ENCODE peak calls at places on chromosomes 7 and 10, in four cellular contexts. K is K562, E is HepG2, Y is GM12878. C is an unnamed sample.

GRCh38 chr7:70619130-70619529 is 512.8 kb upstream of the GALNT17 start:
- DNase-seq in K (no peak), E (no peak), Y (no peak), C (peak)

GRCh38 chr7:156840134-156840533 is 52.8 kb downstream of the LMBR1 start:
- DNase-seq in K (no peak), E (no peak), Y (no peak), C (no peak)

GRCh38 chr7:35723011-35723410 is 28.1 kb upstream of the HERPUD2 start:
- DNase-seq in K (no peak), E (no peak), Y (no peak), C (no peak)

GRCh38 chr7:17144313-17144712 is 154.1 kb upstream of the AHR start:
- DNase-seq in K (no peak), E (no peak), Y (no peak), C (no peak)

GRCh38 chr10:48446785-48447184 is 140.3 kb downstream of the MAPK8 start:
- DNase-seq in K (no peak), E (no peak), Y (no peak), C (no peak)

GRCh38 chr7:35781767-35782515 is 18.9 kb upstream of the SEPTIN7 start:
- DNase-seq in K (no peak), E (no peak), Y (no peak), C (no peak)

GRCh38 chr7:103762361-103762760 is 227.1 kb downstream of the RELN start:
- DNase-seq in K (no peak), E (no peak), Y (no peak), C (no peak)

GRCh38 chr7:15889501-15889900 is 203.0 kb upstream of the MEOX2 start:
- DNase-seq in K (no peak), E (no peak), Y (no peak), C (peak)

GRCh38 chr10:48774416-48775205 is 89.9 kb downstream of the WDFY4 start:
- DNase-seq in K (no peak), E (no peak), Y (no peak), C (no peak)

GRCh38 chr10:131681122-131681521 is 219.7 kb upstream of the PPP2R2D start:
- DNase-seq in K (no peak), E (no peak), Y (no peak), C (no peak)

GRCh38 chr7:30445770-30446169 is 32.8 kb downstream of the NOD1 start:
- DNase-seq in K (peak), E (peak), Y (peak), C (peak)

GRCh38 chr10:57884965-57885617 is 382.6 kb downstream of the IPMK start:
- DNase-seq in K (no peak), E (no peak), Y (no peak), C (no peak)

GRCh38 chr10:107553470-107553869 is 389.0 kb upstream of the SORCS1 start:
- DNase-seq in K (no peak), E (no peak), Y (peak), C (no peak)
- H2AFZ ChIP-seq in K (no peak), E (no peak), Y (no peak), C (no peak)

DNA sequence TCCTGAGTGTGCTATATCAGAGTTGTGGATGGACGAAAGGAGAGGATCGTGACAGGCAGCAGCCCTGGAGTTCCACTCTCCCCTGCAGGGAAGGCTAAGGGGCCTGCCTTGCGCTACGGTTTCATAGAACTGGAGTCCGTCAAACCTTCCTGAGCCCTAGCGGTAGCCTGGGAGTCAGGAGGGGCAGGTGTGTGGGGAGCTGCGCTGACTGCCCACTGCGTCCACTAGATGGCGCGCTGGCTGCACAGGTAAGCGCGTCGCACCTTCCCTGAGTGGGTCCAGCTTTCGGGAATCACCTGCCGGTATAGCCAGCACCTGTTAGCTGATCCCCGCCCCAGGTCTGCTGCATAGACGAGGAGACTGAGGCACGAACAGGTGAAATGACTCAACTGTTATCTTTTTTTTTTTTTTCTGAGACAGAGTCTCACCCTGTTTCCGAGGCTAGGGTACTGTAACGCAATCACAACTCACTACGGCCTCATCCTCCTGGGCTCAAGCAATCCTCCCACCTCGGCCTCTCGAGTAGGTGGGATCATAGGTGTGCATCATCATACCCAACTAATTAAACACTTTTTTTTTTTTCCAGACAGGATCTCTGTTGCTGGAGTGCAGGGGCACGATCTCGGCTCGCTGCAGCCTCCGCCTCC is 20.2 kb upstream of the BAIAP2L1 start:
- DNase-seq in K (peak), E (peak), Y (no peak), C (peak)
- TF ChIP-seq JUNB in K (no peak), E (no peak), Y (no peak), C (no peak)

GRCh38 chr10:60235001-60235400 is 154.7 kb downstream of the ANK3 start:
- DNase-seq in K (no peak), E (no peak), Y (no peak), C (no peak)
- H2AFZ ChIP-seq in K (no peak), E (no peak), Y (no peak), C (no peak)

GRCh38 chr7:94059747-94060146 is 55.6 kb upstream of the BET1 start:
- DNase-seq in K (no peak), E (no peak), Y (peak), C (no peak)
- TF ChIP-seq JUNB in K (no peak), E (no peak), Y (peak), C (no peak)

DNA sequence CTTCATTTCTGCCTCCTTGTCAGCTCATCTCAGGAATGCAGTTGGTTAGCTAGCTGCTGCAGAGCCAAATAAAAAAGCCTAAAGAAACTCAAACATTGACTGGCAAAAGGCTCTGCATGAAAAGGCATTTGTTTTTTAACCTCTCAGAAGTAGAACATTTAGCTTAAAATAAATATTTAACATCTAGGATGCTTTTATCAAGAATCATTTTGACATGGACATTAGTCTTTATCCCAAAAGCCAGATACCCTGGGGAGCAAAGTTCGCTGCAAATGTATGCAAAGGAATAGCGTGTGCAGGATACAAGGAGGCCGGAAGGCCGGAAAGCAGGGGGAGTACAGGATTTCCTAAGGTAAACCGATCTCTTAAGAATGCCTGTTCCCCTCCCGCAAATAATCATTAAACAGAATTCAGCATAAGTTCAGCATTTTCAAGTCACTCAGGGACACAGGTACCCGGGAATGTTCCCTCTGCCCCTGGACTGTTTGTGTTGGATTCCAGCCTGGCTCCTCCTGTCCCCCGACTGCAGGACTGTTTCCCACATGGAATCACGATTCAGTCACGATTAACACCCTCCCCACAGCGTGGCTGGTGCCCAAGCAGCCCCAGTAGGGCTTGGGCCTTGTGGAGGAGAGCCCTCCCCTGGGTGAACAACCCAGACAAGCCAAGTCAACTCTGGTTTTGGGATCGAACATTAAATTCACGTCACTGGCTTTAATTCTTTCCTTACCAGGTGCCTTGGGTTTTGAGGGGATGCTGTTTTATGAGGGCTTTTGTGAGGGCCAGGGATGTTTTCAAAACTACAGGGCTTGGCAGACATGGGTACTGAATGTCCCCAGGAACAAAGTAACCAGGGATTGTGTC is 97.8 kb downstream of the HIPK2 start:
- DNase-seq in K (no peak), E (peak), Y (no peak), C (no peak)
- H2AFZ ChIP-seq in K (no peak), E (no peak), Y (no peak), C (no peak)

DNA sequence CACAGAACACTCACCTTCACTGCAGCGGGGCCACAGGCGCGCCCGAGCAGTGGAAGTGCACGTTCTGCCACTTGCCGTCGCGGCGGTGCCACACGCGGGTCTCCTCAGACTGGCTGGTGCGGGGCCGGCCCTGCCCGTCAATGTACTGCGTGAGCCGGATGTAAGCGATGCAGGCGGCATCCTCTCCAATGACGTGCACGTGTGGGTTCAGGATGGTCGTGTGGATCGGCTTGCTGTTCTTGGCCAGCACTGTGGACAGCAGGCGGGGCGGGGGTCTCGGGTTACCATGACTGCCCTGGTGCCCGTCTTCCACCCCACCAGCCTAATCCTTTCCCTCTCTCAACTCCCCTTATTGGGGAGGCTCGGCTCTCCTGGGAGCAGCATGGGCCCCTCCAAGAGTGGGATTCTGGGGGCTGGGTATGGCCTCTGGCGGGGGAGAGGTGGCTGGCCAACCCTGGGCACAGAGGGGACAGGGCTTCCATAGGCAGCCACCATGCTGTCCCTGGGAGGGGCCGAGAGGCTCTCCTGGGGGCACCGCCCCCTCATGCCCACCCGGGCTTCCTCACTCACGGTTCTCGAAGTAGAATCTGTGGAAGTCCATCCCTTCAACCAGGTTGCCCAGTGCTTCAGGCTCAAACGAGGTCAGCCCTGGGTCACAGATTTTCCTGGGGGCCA is 19.4 kb downstream of the YKT6 start:
- DNase-seq in K (no peak), E (no peak), Y (no peak), C (no peak)
- TF ChIP-seq JUNB in K (no peak), E (no peak), Y (no peak), C (no peak)

DNA sequence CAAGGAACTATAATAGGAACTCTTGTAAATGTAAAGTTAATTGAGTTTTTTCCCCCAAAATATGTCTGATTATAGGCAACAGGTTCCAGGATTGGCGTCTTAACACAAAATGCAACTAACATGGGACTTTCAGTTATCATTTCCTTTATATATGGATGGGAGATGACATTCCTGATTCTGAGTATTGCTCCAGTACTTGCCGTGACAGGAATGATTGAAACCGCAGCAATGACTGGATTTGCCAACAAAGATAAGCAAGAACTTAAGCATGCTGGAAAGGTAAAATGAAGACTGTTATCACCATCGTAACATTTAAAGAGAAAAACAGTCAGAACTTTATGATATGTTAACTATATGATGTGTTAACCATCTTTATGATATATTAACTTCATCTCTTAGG is 63.7 kb downstream of the SP8 start:
- DNase-seq in K (no peak), E (no peak), Y (no peak), C (no peak)
- H2AFZ ChIP-seq in K (no peak), E (no peak), Y (no peak), C (no peak)

GRCh38 chr7:108114117-108114841 is 15.9 kb downstream of the LAMB4 start:
- DNase-seq in K (no peak), E (peak), Y (no peak), C (peak)
- TF ChIP-seq JUNB in K (no peak), E (no peak), Y (no peak), C (no peak)

GRCh38 chr7:129783097-129783919 is 169.5 kb downstream of the UBE2H start:
- DNase-seq in K (no peak), E (no peak), Y (no peak), C (no peak)

GRCh38 chr7:129784437-129784782 is 168.3 kb downstream of the UBE2H start:
- DNase-seq in K (no peak), E (no peak), Y (no peak), C (no peak)

GRCh38 chr7:129785457-129786178 is 167.1 kb downstream of the UBE2H start:
- DNase-seq in K (no peak), E (no peak), Y (no peak), C (no peak)

GRCh38 chr7:129786179-129786514 is 166.6 kb downstream of the UBE2H start:
- DNase-seq in K (no peak), E (no peak), Y (no peak), C (no peak)

DNA sequence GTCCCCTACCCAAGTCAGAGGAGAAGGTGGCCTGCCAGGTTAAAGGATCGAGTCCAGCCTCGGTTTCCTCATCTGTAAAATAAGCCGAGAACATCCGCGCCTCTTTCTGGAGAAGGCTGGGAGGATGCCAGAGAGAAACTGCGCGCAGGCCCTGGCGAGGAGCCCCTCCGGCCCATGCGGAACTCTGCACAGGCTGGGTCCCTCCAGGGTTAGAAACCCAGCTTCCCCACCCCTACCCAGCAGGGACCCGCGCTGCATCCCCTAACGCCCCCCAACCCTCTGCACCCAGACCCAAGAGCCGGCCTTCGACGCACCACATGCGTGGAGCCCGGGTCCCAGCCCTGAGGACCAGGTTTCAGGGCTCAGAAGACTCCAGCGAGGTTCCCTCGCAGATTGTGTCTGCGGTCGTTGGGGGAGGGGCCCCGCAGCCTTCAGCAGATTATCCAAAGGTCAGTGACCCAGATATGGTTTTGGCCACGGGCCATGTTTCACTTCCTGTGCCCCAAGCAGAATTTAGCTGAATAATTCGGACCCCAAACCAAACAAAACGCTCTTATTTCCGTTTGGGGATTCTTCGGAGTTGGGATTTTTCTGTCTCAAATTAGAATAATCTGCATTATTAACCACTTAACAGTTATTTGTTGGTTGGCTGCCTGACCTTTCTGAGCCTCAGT is 167.8 kb downstream of the UBE2H start:
- DNase-seq in K (no peak), E (no peak), Y (peak), C (peak)
- H2AFZ ChIP-seq in K (no peak), E (no peak), Y (no peak), C (no peak)